ENCODE peak calls at places on chromosome 1, in ten cellular contexts. Z is activated T-helper 1 cell treated with Interleukin-2 at 50 U/mL for 16 hours, A is adipocyte, Y is esophagus squamous epithelium, I is cardiac muscle cell, J is GM19239, W is fibroblast of the conjunctiva, T is caudate nucleus, U is endodermal cell, D is Panc1. L is an unnamed sample.

GRCh38 chr1:82589588-82589987 is 788.9 kb downstream of the ADGRL2 start:
- DNase-seq in Z (no peak), A (no peak), Y (no peak), I (no peak), J (no peak), W (no peak), T (no peak), U (no peak), D (no peak), L (no peak)

GRCh38 chr1:43441894-43442632 is 11.7 kb downstream of the HYI start:
- DNase-seq in Z (no peak), A (no peak), Y (no peak), I (no peak), J (no peak), W (no peak), T (no peak), U (peak), D (no peak), L (no peak)

GRCh38 chr1:63662056-63662836 is 69.0 kb downstream of the PGM1 start:
- DNase-seq in Z (no peak), A (peak), Y (no peak), I (no peak), J (no peak), W (peak), T (no peak), U (peak), D (no peak), L (peak)

GRCh38 chr1:92043621-92044020 is 13.8 kb downstream of the EPHX4 start:
- DNase-seq in Z (no peak), A (no peak), Y (no peak), I (no peak), J (no peak), W (no peak), T (no peak), U (no peak), D (no peak), L (peak)

GRCh38 chr1:6014130-6014999 is 22.1 kb upstream of the NPHP4 start:
- DNase-seq in Z (no peak), A (no peak), Y (no peak), I (no peak), J (no peak), W (no peak), T (no peak), U (no peak), D (no peak), L (no peak)

GRCh38 chr1:210446479-210446878 is 117.8 kb downstream of the HHAT start:
- DNase-seq in Z (peak), A (no peak), Y (no peak), I (no peak), J (no peak), W (no peak), T (peak), U (peak), D (no peak), L (peak)

GRCh38 chr1:181043025-181043880 is 9.5 kb downstream of the MR1 start:
- DNase-seq in Z (no peak), A (no peak), Y (no peak), I (no peak), J (no peak), W (no peak), T (no peak), U (no peak), D (no peak), L (no peak)

GRCh38 chr1:108816049-108816882 is 40.6 kb downstream of the AKNAD1 start:
- DNase-seq in Z (no peak), A (peak), Y (no peak), I (no peak), J (no peak), W (peak), T (peak), U (peak), D (peak), L (peak)

GRCh38 chr1:8315573-8316475 is 2.1 kb upstream of the SLC45A1 start:
- DNase-seq in Z (no peak), A (no peak), Y (no peak), I (no peak), J (no peak), W (no peak), T (no peak), U (peak), D (no peak), L (no peak)

GRCh38 chr1:40431385-40431784 is 18.9 kb upstream of the ZFP69B start:
- DNase-seq in Z (no peak), A (no peak), Y (no peak), I (no peak), J (no peak), W (no peak), T (no peak), U (no peak), D (no peak), L (no peak)

GRCh38 chr1:151458936-151459330 is 361 bp downstream of the POGZ start:
- DNase-seq in Z (peak), A (peak), Y (no peak), I (peak), J (peak), W (no peak), T (no peak), U (peak), D (no peak), L (peak)

GRCh38 chr1:175152006-175152652 is 40.4 kb downstream of the KIAA0040 start:
- DNase-seq in Z (peak), A (peak), Y (no peak), I (peak), J (peak), W (peak), T (peak), U (peak), D (peak), L (peak)

GRCh38 chr1:37478451-37478871 is 4.1 kb downstream of the ZC3H12A start:
- DNase-seq in Z (no peak), A (no peak), Y (no peak), I (no peak), J (no peak), W (no peak), T (no peak), U (no peak), D (no peak), L (no peak)

GRCh38 chr1:162676767-162677166 is 44.5 kb downstream of the DDR2 start:
- DNase-seq in Z (no peak), A (no peak), Y (no peak), I (no peak), J (no peak), W (no peak), T (no peak), U (no peak), D (no peak), L (no peak)